ENCODE peak calls at places on chromosomes 13 and 19, in nine cellular contexts. K, N, J, M, T, V, X, W and I are unnamed samples.

GRCh38 chr13:72304121-72304745 is 423.2 kb downstream of the MZT1 start:
- DNase-seq in X (no peak), M (no peak), K (peak), J (no peak), T (no peak), W (no peak), N (no peak), V (no peak), I (no peak)

GRCh38 chr19:32971012-32971595 is 654 bp downstream of the CEP89 start:
- DNase-seq in M (no peak), W (peak), N (no peak), J (no peak), T (no peak), K (no peak), V (no peak), X (no peak), I (no peak)

GRCh38 chr19:11482384-11483050 is 1.7 kb upstream of the ELAVL3 start:
- DNase-seq in J (peak), X (peak), K (peak), N (peak), W (peak), V (peak), T (peak), M (peak), I (peak)

GRCh38 chr13:95087746-95088305 is 213.4 kb downstream of the ABCC4 start:
- DNase-seq in T (no peak), N (no peak), V (no peak), K (peak), W (no peak), M (no peak), X (no peak), J (peak), I (peak)

GRCh38 chr13:28866932-28867331 is 46.8 kb downstream of the MTUS2 start:
- DNase-seq in V (no peak), N (no peak), W (no peak), J (no peak), X (no peak), K (no peak), T (no peak), M (no peak), I (no peak)

GRCh38 chr13:41516760-41517159 is 59.4 kb downstream of the RGCC start:
- DNase-seq in X (no peak), M (no peak), J (no peak), T (no peak), V (no peak), W (no peak), K (no peak), N (no peak), I (no peak)

GRCh38 chr13:77699059-77699680 is 1.7 kb downstream of the SLAIN1 start:
- DNase-seq in J (no peak), X (no peak), V (no peak), N (no peak), T (no peak), K (no peak), M (no peak), W (no peak), I (no peak)

GRCh38 chr19:13082192-13083007 is 20.3 kb downstream of the LYL1 start:
- DNase-seq in M (no peak), T (peak), W (peak), N (peak), X (no peak), J (peak), K (peak), V (no peak), I (peak)

GRCh38 chr19:46591254-46591653 is 9.9 kb upstream of the CALM3 start:
- DNase-seq in K (no peak), V (no peak), M (no peak), N (no peak), W (no peak), J (no peak), X (no peak), T (no peak), I (no peak)

GRCh38 chr13:102847272-102848234 is 1.7 kb downstream of the ERCC5 start:
- DNase-seq in M (no peak), K (peak), V (no peak), T (no peak), J (no peak), X (no peak), W (peak), N (no peak), I (peak)

GRCh38 chr13:77345150-77345780 is 18.4 kb upstream of the MYCBP2 start:
- DNase-seq in X (no peak), K (no peak), M (no peak), W (no peak), N (no peak), J (no peak), V (no peak), T (no peak), I (no peak)

GRCh38 chr13:31056650-31057275 is 104.9 kb downstream of the HSPH1 start:
- DNase-seq in N (no peak), T (no peak), K (no peak), M (no peak), X (no peak), W (peak), V (no peak), J (no peak), I (peak)